ENCODE peak calls at places on chromosomes 13 and 19, in nine cellular contexts. One of them, this sample, is unnamed.

GRCh38 chr13:44128522-44128921 is 245.1 kb upstream of the SERP2 start:
- DNase-seq in HT-29: no peak
- DNase-seq in AG04449: peak; percentile 21
- DNase-seq in uterus: peak; percentile 49
- DNase-seq in SHP77 treated with DMSO at 0.1 percent for 48 hours: no peak
- DNase-seq in NCI-H345: no peak
- DNase-seq in WTC11: no peak
- DNase-seq in AG04450: no peak
- DNase-seq in HFFc6: peak; percentile 39
- DNase-seq in this sample: no peak

GRCh38 chr19:42169486-42169885 is 37.2 kb upstream of the POU2F2 start:
- DNase-seq in NCI-H345: no peak
- DNase-seq in AG04449: no peak
- DNase-seq in uterus: no peak
- DNase-seq in HFFc6: no peak
- DNase-seq in HT-29: no peak
- DNase-seq in WTC11: no peak
- DNase-seq in SHP77 treated with DMSO at 0.1 percent for 48 hours: no peak
- DNase-seq in AG04450: no peak
- DNase-seq in this sample: no peak

GRCh38 chr19:2560369-2560768 is 84.4 kb downstream of the GADD45B start:
- DNase-seq in AG04449: no peak
- DNase-seq in SHP77 treated with DMSO at 0.1 percent for 48 hours: no peak
- DNase-seq in AG04450: no peak
- DNase-seq in HFFc6: no peak
- DNase-seq in NCI-H345: no peak
- DNase-seq in WTC11: no peak
- DNase-seq in uterus: no peak
- DNase-seq in HT-29: no peak
- DNase-seq in this sample: no peak

GRCh38 chr13:18960637-18961227 is 220.9 kb downstream of the TUBA3C start:
- DNase-seq in HFFc6: no peak
- DNase-seq in uterus: no peak
- DNase-seq in AG04450: no peak
- DNase-seq in SHP77 treated with DMSO at 0.1 percent for 48 hours: no peak
- DNase-seq in WTC11: no peak
- DNase-seq in HT-29: no peak
- DNase-seq in AG04449: no peak
- DNase-seq in NCI-H345: no peak
- DNase-seq in this sample: no peak

GRCh38 chr19:1725100-1726064 is 27.9 kb upstream of the ONECUT3 start:
- DNase-seq in uterus: no peak
- DNase-seq in WTC11: peak; percentile 78
- DNase-seq in AG04449: no peak
- DNase-seq in SHP77 treated with DMSO at 0.1 percent for 48 hours: peak; percentile 24
- DNase-seq in HFFc6: no peak
- DNase-seq in HT-29: peak; percentile 22
- DNase-seq in NCI-H345: peak; percentile 47
- DNase-seq in AG04450: no peak
- DNase-seq in this sample: peak; percentile 32

GRCh38 chr13:99288069-99288468 is 19.1 kb downstream of the GPR183 start:
- DNase-seq in AG04450: no peak
- DNase-seq in WTC11: no peak
- DNase-seq in SHP77 treated with DMSO at 0.1 percent for 48 hours: no peak
- DNase-seq in HFFc6: no peak
- DNase-seq in AG04449: no peak
- DNase-seq in HT-29: no peak
- DNase-seq in NCI-H345: no peak
- DNase-seq in uterus: no peak
- DNase-seq in this sample: no peak

GRCh38 chr13:30002577-30002976 is 152.2 kb upstream of the UBL3 start:
- DNase-seq in AG04449: peak; percentile 28
- DNase-seq in NCI-H345: no peak
- DNase-seq in WTC11: no peak
- DNase-seq in HFFc6: peak; percentile 83
- DNase-seq in AG04450: peak; percentile 45
- DNase-seq in HT-29: no peak
- DNase-seq in SHP77 treated with DMSO at 0.1 percent for 48 hours: no peak
- DNase-seq in uterus: no peak
- DNase-seq in this sample: no peak

GRCh38 chr19:46776927-46777911 is 11.2 kb downstream of the SLC1A5 start:
- DNase-seq in uterus: no peak
- DNase-seq in WTC11: peak; percentile 91
- DNase-seq in SHP77 treated with DMSO at 0.1 percent for 48 hours: no peak
- DNase-seq in NCI-H345: no peak
- DNase-seq in HFFc6: no peak
- DNase-seq in HT-29: no peak
- DNase-seq in AG04450: no peak
- DNase-seq in AG04449: no peak
- DNase-seq in this sample: no peak

GRCh38 chr19:33434090-33434885 is 60.8 kb downstream of the CEBPG start:
- DNase-seq in NCI-H345: no peak
- DNase-seq in uterus: no peak
- DNase-seq in SHP77 treated with DMSO at 0.1 percent for 48 hours: no peak
- DNase-seq in WTC11: no peak
- DNase-seq in HFFc6: no peak
- DNase-seq in AG04449: no peak
- DNase-seq in HT-29: no peak
- DNase-seq in AG04450: no peak
- DNase-seq in this sample: no peak

GRCh38 chr13:49777746-49778614 is 14.5 kb downstream of the KPNA3 start:
- DNase-seq in SHP77 treated with DMSO at 0.1 percent for 48 hours: no peak
- DNase-seq in NCI-H345: no peak
- DNase-seq in uterus: no peak
- DNase-seq in HFFc6: no peak
- DNase-seq in AG04450: no peak
- DNase-seq in WTC11: no peak
- DNase-seq in AG04449: no peak
- DNase-seq in HT-29: peak; percentile 21
- DNase-seq in this sample: no peak

GRCh38 chr13:31761951-31762350 is 22.6 kb downstream of the RXFP2 start:
- DNase-seq in HT-29: no peak
- DNase-seq in HFFc6: peak; percentile 57
- DNase-seq in uterus: no peak
- DNase-seq in WTC11: no peak
- DNase-seq in SHP77 treated with DMSO at 0.1 percent for 48 hours: no peak
- DNase-seq in AG04450: no peak
- DNase-seq in NCI-H345: no peak
- DNase-seq in AG04449: no peak
- DNase-seq in this sample: no peak

GRCh38 chr13:105737688-105738087 is 797.8 kb downstream of the EFNB2 start:
- DNase-seq in AG04450: no peak
- DNase-seq in HT-29: no peak
- DNase-seq in uterus: no peak
- DNase-seq in SHP77 treated with DMSO at 0.1 percent for 48 hours: no peak
- DNase-seq in NCI-H345: no peak
- DNase-seq in WTC11: no peak
- DNase-seq in AG04449: no peak
- DNase-seq in HFFc6: no peak
- DNase-seq in this sample: no peak

GRCh38 chr19:31330237-31330636 is 19.0 kb downstream of the TSHZ3 start:
- DNase-seq in AG04450: no peak
- DNase-seq in WTC11: no peak
- DNase-seq in NCI-H345: no peak
- DNase-seq in HFFc6: no peak
- DNase-seq in uterus: peak; percentile 10
- DNase-seq in SHP77 treated with DMSO at 0.1 percent for 48 hours: no peak
- DNase-seq in AG04449: no peak
- DNase-seq in HT-29: no peak
- DNase-seq in this sample: no peak